ENCODE peak calls at places on chromosomes 2 and 18, in ten cellular contexts. T is heart right ventricle, P is sigmoid colon, J is uterus, X is WTC11, H is foreskin keratinocyte, R is right lobe of liver, U is omental fat pad, S is NB4, A is H9. I is an unnamed sample.

GRCh38 chr18:2704541-2704940 is 49.0 kb downstream of the SMCHD1 start:
- DNase-seq in T (no peak), P (no peak), J (no peak), X (no peak), H (no peak), R (no peak), U (no peak), S (no peak), A (no peak), I (no peak)

GRCh38 chr18:58223717-58224424 is 179.8 kb downstream of the NEDD4L start:
- DNase-seq in T (peak), P (no peak), J (peak), X (no peak), H (peak), R (peak), U (no peak), S (no peak), A (no peak), I (peak)

GRCh38 chr2:68936889-68937288 is 15.8 kb downstream of the GKN2 start:
- DNase-seq in T (no peak), P (no peak), J (no peak), X (no peak), H (no peak), R (no peak), U (no peak), S (no peak), A (no peak), I (no peak)

GRCh38 chr2:24909555-24910177 is 10.4 kb downstream of the ADCY3 start:
- DNase-seq in T (no peak), P (no peak), J (no peak), X (no peak), H (no peak), R (no peak), U (no peak), S (no peak), A (no peak), I (no peak)

GRCh38 chr18:12741351-12741750 is 38.5 kb downstream of the PSMG2 start:
- DNase-seq in T (no peak), P (no peak), J (no peak), X (no peak), H (peak), R (no peak), U (no peak), S (no peak), A (no peak), I (peak)

GRCh38 chr2:128322651-128323491 is 4.2 kb upstream of the HS6ST1 start:
- DNase-seq in T (no peak), P (peak), J (peak), X (peak), H (no peak), R (peak), U (no peak), S (peak), A (peak), I (no peak)

GRCh38 chr2:233203060-233203459 is 48.4 kb upstream of the ATG16L1 start:
- DNase-seq in T (no peak), P (no peak), J (no peak), X (no peak), H (no peak), R (no peak), U (no peak), S (no peak), A (no peak), I (no peak)

GRCh38 chr18:21740724-21741510 is at the start of gene MIB1:
- DNase-seq in T (peak), P (peak), J (peak), X (peak), H (peak), R (peak), U (peak), S (peak), A (no peak), I (no peak)

GRCh38 chr2:206942799-206943478 is 3.6 kb downstream of the CPO start:
- DNase-seq in T (no peak), P (no peak), J (no peak), X (no peak), H (no peak), R (no peak), U (no peak), S (no peak), A (no peak), I (no peak)

GRCh38 chr2:120978359-120979050 is 242.8 kb downstream of the GLI2 start:
- DNase-seq in T (no peak), P (no peak), J (no peak), X (no peak), H (no peak), R (no peak), U (no peak), S (no peak), A (no peak), I (no peak)

GRCh38 chr2:119860924-119861323 is 101.2 kb downstream of the PTPN4 start:
- DNase-seq in T (no peak), P (no peak), J (no peak), X (no peak), H (no peak), R (no peak), U (no peak), S (peak), A (no peak), I (no peak)

GRCh38 chr2:220276736-220277444 is 649.5 kb downstream of the SLC4A3 start:
- DNase-seq in T (no peak), P (no peak), J (no peak), X (no peak), H (no peak), R (no peak), U (no peak), S (no peak), A (no peak), I (no peak)

GRCh38 chr2:69961496-69961895 is at the start of gene ASPRV1:
- DNase-seq in T (no peak), P (no peak), J (no peak), X (no peak), H (no peak), R (peak), U (no peak), S (no peak), A (no peak), I (no peak)

GRCh38 chr2:181104512-181105121 is 124.2 kb downstream of the UBE2E3 start:
- DNase-seq in T (no peak), P (no peak), J (no peak), X (no peak), H (no peak), R (no peak), U (no peak), S (peak), A (no peak), I (peak)

GRCh38 chr2:45342-46130 is 769 bp downstream of the FAM110C start:
- DNase-seq in T (no peak), P (no peak), J (peak), X (peak), H (no peak), R (no peak), U (no peak), S (no peak), A (peak), I (peak)

DNA sequence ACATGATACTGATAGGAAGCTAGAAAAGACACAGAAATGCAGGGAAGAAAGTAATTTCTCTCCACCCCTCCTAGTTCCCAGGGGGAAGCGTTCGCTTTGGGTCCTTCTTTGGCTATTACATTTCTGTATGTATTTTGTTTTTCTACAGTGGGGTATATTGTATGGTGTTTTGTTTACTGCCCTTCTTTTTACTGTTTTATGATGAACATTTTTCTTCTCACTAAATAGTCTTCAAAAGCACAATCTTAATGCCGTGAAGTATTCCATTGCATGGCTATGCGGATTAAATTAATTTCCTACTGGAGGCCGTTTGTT is 354 bp upstream of the TMBIM1 start:
- DNase-seq in T (no peak), P (no peak), J (no peak), X (no peak), H (no peak), R (no peak), U (no peak), S (no peak), A (no peak), I (no peak)
- TF ChIP-seq CTCF in T (no peak), P (peak), J (no peak), X (peak), H (no peak), R (no peak), U (no peak), S (no peak), A (no peak), I (no peak)

GRCh38 chr18:79933765-79934164 is 17.7 kb downstream of the SLC66A2 start:
- DNase-seq in T (no peak), P (peak), J (peak), X (peak), H (no peak), R (peak), U (no peak), S (no peak), A (peak), I (no peak)
- TF ChIP-seq CTCF in T (peak), P (no peak), J (no peak), X (peak), H (no peak), R (peak), U (no peak), S (no peak), A (peak), I (no peak)

GRCh38 chr2:55581875-55582547 is 35.4 kb downstream of the PPP4R3B start:
- DNase-seq in T (no peak), P (no peak), J (peak), X (no peak), H (no peak), R (no peak), U (no peak), S (no peak), A (no peak), I (no peak)

GRCh38 chr2:55585451-55586079 is 31.9 kb downstream of the PPP4R3B start:
- DNase-seq in T (no peak), P (no peak), J (no peak), X (no peak), H (peak), R (no peak), U (no peak), S (peak), A (no peak), I (no peak)

GRCh38 chr2:55581435-55581834 is 36.0 kb downstream of the PPP4R3B start:
- DNase-seq in T (no peak), P (no peak), J (no peak), X (no peak), H (no peak), R (no peak), U (no peak), S (peak), A (no peak), I (no peak)
- TF ChIP-seq CTCF in T (no peak), P (no peak), J (no peak), X (no peak), H (peak), R (no peak), U (no peak), S (no peak), A (peak), I (no peak)

GRCh38 chr2:39693275-39693674 is 27.6 kb downstream of the TMEM178A start:
- DNase-seq in T (no peak), P (no peak), J (no peak), X (no peak), H (no peak), R (no peak), U (no peak), S (no peak), A (no peak), I (no peak)

GRCh38 chr2:39701137-39701536 is 35.4 kb downstream of the TMEM178A start:
- DNase-seq in T (no peak), P (no peak), J (no peak), X (no peak), H (no peak), R (no peak), U (no peak), S (no peak), A (no peak), I (no peak)

GRCh38 chr2:39696072-39696471 is 30.4 kb downstream of the TMEM178A start:
- DNase-seq in T (no peak), P (no peak), J (no peak), X (no peak), H (peak), R (no peak), U (no peak), S (no peak), A (no peak), I (peak)

GRCh38 chr2:39697480-39697879 is 31.8 kb downstream of the TMEM178A start:
- DNase-seq in T (peak), P (no peak), J (no peak), X (no peak), H (no peak), R (no peak), U (no peak), S (no peak), A (no peak), I (no peak)

DNA sequence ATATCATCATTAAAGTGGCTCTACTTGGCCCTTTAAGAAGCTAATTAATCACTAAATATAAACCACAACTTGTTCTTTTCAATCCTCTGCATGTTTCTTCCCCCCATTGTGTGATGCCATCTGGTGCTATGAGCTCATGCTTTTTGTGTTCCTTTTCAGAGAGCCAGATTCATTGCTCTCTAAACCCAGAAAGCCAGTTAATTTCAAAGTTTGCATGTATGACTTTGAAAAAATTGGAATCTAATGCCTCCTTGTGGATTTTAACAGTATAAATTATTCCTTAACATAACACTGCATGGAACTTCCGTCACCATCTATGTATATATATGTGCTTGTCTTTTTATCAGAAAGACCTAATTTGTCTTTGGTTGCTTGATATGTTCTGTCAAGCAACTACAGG is 31.1 kb downstream of the TMEM178A start:
- DNase-seq in T (peak), P (no peak), J (no peak), X (no peak), H (peak), R (no peak), U (no peak), S (peak), A (no peak), I (no peak)
- TF ChIP-seq CTCF in T (peak), P (peak), J (peak), X (no peak), H (peak), R (peak), U (no peak), S (no peak), A (no peak), I (no peak)

GRCh38 chr2:96602330-96602823 is 35.7 kb downstream of the KANSL3 start:
- DNase-seq in T (no peak), P (no peak), J (no peak), X (peak), H (no peak), R (peak), U (no peak), S (peak), A (no peak), I (peak)
- TF ChIP-seq CTCF in T (no peak), P (no peak), J (no peak), X (no peak), H (peak), R (peak), U (no peak), S (no peak), A (peak), I (no peak)

GRCh38 chr18:30381826-30382225 is 660.7 kb downstream of the DSC3 start:
- DNase-seq in T (no peak), P (no peak), J (no peak), X (no peak), H (no peak), R (no peak), U (no peak), S (no peak), A (no peak), I (no peak)

GRCh38 chr18:30376515-30376914 is 666.0 kb downstream of the DSC3 start:
- DNase-seq in T (no peak), P (no peak), J (no peak), X (peak), H (no peak), R (no peak), U (no peak), S (peak), A (peak), I (peak)
- TF ChIP-seq CTCF in T (no peak), P (no peak), J (no peak), X (peak), H (peak), R (no peak), U (no peak), S (peak), A (peak), I (no peak)

DNA sequence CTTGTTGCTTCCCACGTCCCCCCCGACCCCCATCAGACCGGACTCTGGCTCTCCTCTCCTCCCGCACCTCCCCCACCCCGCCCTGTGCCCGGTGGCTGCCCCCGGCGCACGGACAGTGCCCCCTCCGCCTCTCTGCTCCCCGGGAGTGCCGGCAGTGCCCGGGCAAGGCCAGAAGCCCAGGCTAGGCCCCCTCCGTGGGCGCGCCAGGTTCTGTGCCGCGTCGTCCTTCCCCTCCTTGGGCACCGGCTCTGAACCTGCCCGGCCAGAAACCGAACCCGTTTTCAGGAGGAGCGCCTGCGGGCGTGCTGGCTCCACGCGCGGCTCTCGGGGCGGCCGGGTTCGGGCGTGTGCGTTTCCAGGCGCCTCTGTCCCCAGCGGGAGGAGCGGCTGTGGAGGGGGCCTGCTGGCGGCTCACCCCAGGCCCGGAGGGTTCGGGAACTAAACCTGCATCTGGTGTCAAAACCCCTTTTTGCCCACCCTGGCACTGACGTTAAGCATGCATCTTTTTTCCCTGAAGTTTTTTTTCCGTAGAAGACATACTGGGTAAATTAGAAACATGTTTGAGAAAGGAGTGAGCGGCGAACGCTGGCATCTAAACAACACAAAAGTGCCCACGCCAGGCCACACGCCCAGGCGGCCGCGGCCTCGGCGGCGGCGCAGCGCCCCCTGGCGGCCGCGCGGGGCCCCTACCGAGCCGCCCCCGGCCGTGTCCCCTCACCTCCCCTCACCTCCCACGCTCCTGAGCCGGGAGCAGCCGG is 123.9 kb upstream of the SLC1A4 start:
- DNase-seq in T (peak), P (peak), J (peak), X (peak), H (no peak), R (peak), U (no peak), S (peak), A (peak), I (peak)
- TF ChIP-seq CTCF in T (peak), P (no peak), J (peak), X (peak), H (peak), R (peak), U (peak), S (peak), A (no peak), I (peak)

GRCh38 chr2:75709297-75709696 is 1.4 kb downstream of the GCFC2 start:
- DNase-seq in T (no peak), P (no peak), J (no peak), X (no peak), H (no peak), R (no peak), U (no peak), S (peak), A (no peak), I (no peak)

GRCh38 chr2:75705921-75706320 is 4.8 kb downstream of the GCFC2 start:
- DNase-seq in T (no peak), P (no peak), J (no peak), X (no peak), H (peak), R (no peak), U (no peak), S (no peak), A (no peak), I (no peak)

GRCh38 chr2:75710220-75710576 is 517 bp downstream of the GCFC2 start:
- DNase-seq in T (no peak), P (no peak), J (no peak), X (no peak), H (no peak), R (no peak), U (no peak), S (no peak), A (no peak), I (no peak)

GRCh38 chr2:75707901-75708300 is 2.8 kb downstream of the GCFC2 start:
- DNase-seq in T (no peak), P (no peak), J (no peak), X (no peak), H (no peak), R (no peak), U (no peak), S (no peak), A (no peak), I (no peak)

GRCh38 chr2:75710577-75711253 is at the start of gene GCFC2:
- DNase-seq in T (peak), P (peak), J (peak), X (peak), H (peak), R (peak), U (peak), S (peak), A (peak), I (peak)
- TF ChIP-seq CTCF in T (peak), P (peak), J (no peak), X (no peak), H (peak), R (peak), U (peak), S (peak), A (peak), I (peak)

GRCh38 chr18:63844254-63844653 is 43.3 kb upstream of the SERPINB2 start:
- DNase-seq in T (no peak), P (no peak), J (no peak), X (no peak), H (peak), R (no peak), U (no peak), S (peak), A (no peak), I (peak)
- TF ChIP-seq CTCF in T (peak), P (peak), J (no peak), X (no peak), H (peak), R (peak), U (no peak), S (peak), A (peak), I (peak)

DNA sequence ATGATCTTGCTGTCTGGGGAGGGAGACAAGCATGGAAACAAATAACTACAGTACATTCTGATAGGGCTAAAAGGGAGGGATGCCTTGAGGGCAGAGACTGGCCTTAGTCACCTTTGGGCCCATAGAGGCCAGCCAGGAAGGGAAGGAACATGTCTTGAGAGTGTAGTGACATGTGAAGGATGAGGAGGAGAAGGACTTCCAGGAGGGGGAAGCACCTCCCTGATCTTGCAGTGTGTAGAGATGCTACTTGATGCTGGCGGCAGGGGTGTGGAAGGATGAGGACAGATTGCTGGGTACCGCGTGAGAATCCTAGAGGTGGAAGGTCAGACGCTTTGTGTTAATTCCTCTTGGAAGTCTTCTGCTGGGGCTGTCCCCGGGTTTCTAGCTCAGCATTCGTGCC is 13.1 kb downstream of the TET3 start:
- DNase-seq in T (no peak), P (no peak), J (no peak), X (no peak), H (no peak), R (no peak), U (no peak), S (no peak), A (peak), I (no peak)
- TF ChIP-seq CTCF in T (no peak), P (no peak), J (no peak), X (no peak), H (peak), R (no peak), U (no peak), S (no peak), A (peak), I (no peak)

I was measured in Calu3.